ENCODE peak calls at places on chromosomes 6 and 20, in four cellular contexts. One of them, this sample, is unnamed.
A peak's percentile ranks its signal among the peaks of the same experiment; 100 is the strongest.

GRCh38 chr6:23661549-23661948 is 464.5 kb upstream of the NRSN1 start:
- DNase-seq in AG10803: no peak
- DNase-seq in small intestine: no peak
- DNase-seq in sigmoid colon: no peak
- DNase-seq in this sample: no peak

GRCh38 chr6:13762648-13763441 is 51.2 kb upstream of the RANBP9 start:
- DNase-seq in AG10803: peak; percentile 99
- DNase-seq in small intestine: peak; percentile 20
- DNase-seq in sigmoid colon: peak; percentile 93
- DNase-seq in this sample: peak; percentile 88

GRCh38 chr20:11328839-11329238 is 588.9 kb upstream of the BTBD3 start:
- DNase-seq in AG10803: no peak
- DNase-seq in small intestine: no peak
- DNase-seq in sigmoid colon: no peak
- DNase-seq in this sample: no peak

GRCh38 chr6:1100269-1100668 is 211.6 kb upstream of the FOXQ1 start:
- DNase-seq in AG10803: no peak
- DNase-seq in small intestine: no peak
- DNase-seq in sigmoid colon: no peak
- DNase-seq in this sample: no peak

GRCh38 chr6:26129656-26130055 is 42.4 kb downstream of the HFE start:
- DNase-seq in AG10803: peak; percentile 21
- DNase-seq in small intestine: no peak
- DNase-seq in sigmoid colon: no peak
- DNase-seq in this sample: no peak

GRCh38 chr20:54149765-54150264 is 24.0 kb downstream of the CYP24A1 start:
- DNase-seq in AG10803: no peak
- DNase-seq in small intestine: no peak
- DNase-seq in sigmoid colon: no peak
- DNase-seq in this sample: no peak

GRCh38 chr6:33407132-33407718 is 3.6 kb upstream of the PHF1 start:
- DNase-seq in AG10803: peak; percentile 62
- DNase-seq in small intestine: no peak
- DNase-seq in sigmoid colon: no peak
- DNase-seq in this sample: peak; percentile 73

GRCh38 chr20:50092436-50092835 is 20.5 kb downstream of the UBE2V1 start:
- DNase-seq in AG10803: peak; percentile 54
- DNase-seq in small intestine: no peak
- DNase-seq in sigmoid colon: no peak
- DNase-seq in this sample: peak; percentile 46

GRCh38 chr6:56539503-56540105 is 103.1 kb downstream of the DST start:
- DNase-seq in AG10803: no peak
- DNase-seq in small intestine: no peak
- DNase-seq in sigmoid colon: no peak
- DNase-seq in this sample: no peak

GRCh38 chr6:108873971-108874370 is 25.7 kb downstream of the ARMC2 start:
- DNase-seq in AG10803: no peak
- DNase-seq in small intestine: no peak
- DNase-seq in sigmoid colon: no peak
- DNase-seq in this sample: no peak

GRCh38 chr6:108876929-108877775 is 28.9 kb downstream of the ARMC2 start:
- DNase-seq in AG10803: peak; percentile 92
- DNase-seq in small intestine: no peak
- DNase-seq in sigmoid colon: peak; percentile 94
- DNase-seq in this sample: peak; percentile 93

GRCh38 chr6:108873251-108873650 is 25.0 kb downstream of the ARMC2 start:
- DNase-seq in AG10803: no peak
- DNase-seq in small intestine: no peak
- DNase-seq in sigmoid colon: no peak
- DNase-seq in this sample: no peak

GRCh38 chr6:108874470-108875160 is 26.4 kb downstream of the ARMC2 start:
- DNase-seq in AG10803: peak; percentile 63
- DNase-seq in small intestine: peak; percentile 31
- DNase-seq in sigmoid colon: no peak
- DNase-seq in this sample: peak; percentile 86

DNA sequence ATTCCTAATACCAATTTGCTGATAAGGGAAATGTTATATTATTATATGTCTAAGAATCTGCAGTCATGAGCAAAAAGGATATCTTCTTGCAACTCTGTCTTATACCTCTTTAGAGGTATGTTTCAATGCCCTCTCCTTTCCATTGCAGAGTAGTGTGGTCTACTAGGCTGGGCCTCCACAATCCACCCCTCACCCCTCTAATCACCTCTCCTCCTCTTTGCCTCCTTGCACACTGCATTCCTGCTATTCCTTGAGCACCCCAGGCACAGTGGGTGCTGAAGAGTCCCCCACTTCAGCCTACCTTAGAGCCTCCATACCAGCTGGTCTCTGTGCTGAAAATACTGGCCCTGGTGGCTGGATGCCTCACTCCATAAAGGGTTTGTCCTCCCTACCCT is 26.9 kb downstream of the ARMC2 start:
- DNase-seq in AG10803: no peak
- DNase-seq in small intestine: no peak
- DNase-seq in sigmoid colon: no peak
- DNase-seq in this sample: no peak
- H3K4me3 ChIP-seq in AG10803: no peak overlapping the region
- H3K4me3 ChIP-seq in small intestine: no peak overlapping the region
- H3K4me3 ChIP-seq in sigmoid colon: no peak overlapping the region
- H3K4me3 ChIP-seq in this sample: no peak overlapping the region

GRCh38 chr6:149450679-149451360 is 34.0 kb downstream of the ZC3H12D start:
- DNase-seq in AG10803: no peak
- DNase-seq in small intestine: peak; percentile 45
- DNase-seq in sigmoid colon: peak; percentile 74
- DNase-seq in this sample: no peak

GRCh38 chr6:149451361-149452061 is 33.3 kb downstream of the ZC3H12D start:
- DNase-seq in AG10803: no peak
- DNase-seq in small intestine: peak; percentile 59
- DNase-seq in sigmoid colon: no peak
- DNase-seq in this sample: no peak

GRCh38 chr6:149449054-149449453 is 35.8 kb downstream of the ZC3H12D start:
- DNase-seq in AG10803: no peak
- DNase-seq in small intestine: no peak
- DNase-seq in sigmoid colon: no peak
- DNase-seq in this sample: no peak

GRCh38 chr6:149452062-149452939 is 32.5 kb downstream of the ZC3H12D start:
- DNase-seq in AG10803: no peak
- DNase-seq in small intestine: peak; percentile 59
- DNase-seq in sigmoid colon: no peak
- DNase-seq in this sample: no peak

DNA sequence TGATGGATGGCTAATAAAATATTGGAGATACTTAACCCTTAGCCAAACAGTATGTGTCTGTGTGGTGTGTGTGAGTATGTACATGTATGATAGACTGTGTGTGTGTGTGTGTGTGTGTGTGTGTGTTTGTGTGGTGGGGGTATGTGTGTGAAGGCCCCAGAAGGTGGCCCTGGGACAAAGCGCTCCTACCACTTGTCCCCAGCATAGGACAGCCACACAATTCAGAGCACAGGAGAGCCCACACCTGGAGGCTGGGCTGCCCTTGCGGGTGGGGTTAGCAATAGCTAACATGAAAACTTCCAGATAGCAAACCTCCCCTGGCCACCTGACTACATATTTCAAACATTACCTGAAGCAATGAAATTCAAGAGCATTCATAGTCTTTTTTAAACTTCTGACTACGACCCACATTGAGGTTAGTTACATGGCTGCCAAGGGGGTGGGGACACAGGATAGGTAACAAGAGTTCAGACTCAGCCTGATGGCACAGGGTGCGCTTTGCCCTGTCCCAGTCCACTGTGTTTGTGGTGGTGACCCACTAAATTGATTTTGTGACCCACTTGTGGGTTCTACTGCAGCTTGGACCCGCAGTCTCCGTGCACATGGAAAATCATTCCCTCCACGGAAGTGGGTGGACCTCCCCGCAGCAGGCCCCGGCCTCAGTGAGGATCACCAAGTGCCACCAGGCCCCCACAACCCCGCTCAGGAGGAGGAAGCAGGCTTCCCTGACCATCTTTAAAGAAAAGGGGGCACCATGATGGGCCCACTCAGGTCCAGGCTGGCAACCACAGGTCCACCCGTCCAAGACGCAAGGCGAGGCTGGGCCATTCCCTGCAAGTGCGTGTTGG is 34.8 kb downstream of the ZC3H12D start:
- DNase-seq in AG10803: no peak
- DNase-seq in small intestine: no peak
- DNase-seq in sigmoid colon: no peak
- DNase-seq in this sample: no peak
- H3K4me3 ChIP-seq in AG10803: no peak overlapping the region
- H3K4me3 ChIP-seq in small intestine: peak overlapping the region; percentile 47
- H3K4me3 ChIP-seq in sigmoid colon: peak overlapping the region; percentile 66
- H3K4me3 ChIP-seq in this sample: no peak overlapping the region

GRCh38 chr6:170292111-170292777 is 1.4 kb upstream of the DLL1 start:
- DNase-seq in AG10803: no peak
- DNase-seq in small intestine: no peak
- DNase-seq in sigmoid colon: peak; percentile 46
- DNase-seq in this sample: no peak
- H3K4me3 ChIP-seq in AG10803: peak overlapping the region; percentile 70
- H3K4me3 ChIP-seq in small intestine: peak overlapping the region; percentile 66
- H3K4me3 ChIP-seq in sigmoid colon: peak overlapping the region; percentile 66
- H3K4me3 ChIP-seq in this sample: no peak overlapping the region

DNA sequence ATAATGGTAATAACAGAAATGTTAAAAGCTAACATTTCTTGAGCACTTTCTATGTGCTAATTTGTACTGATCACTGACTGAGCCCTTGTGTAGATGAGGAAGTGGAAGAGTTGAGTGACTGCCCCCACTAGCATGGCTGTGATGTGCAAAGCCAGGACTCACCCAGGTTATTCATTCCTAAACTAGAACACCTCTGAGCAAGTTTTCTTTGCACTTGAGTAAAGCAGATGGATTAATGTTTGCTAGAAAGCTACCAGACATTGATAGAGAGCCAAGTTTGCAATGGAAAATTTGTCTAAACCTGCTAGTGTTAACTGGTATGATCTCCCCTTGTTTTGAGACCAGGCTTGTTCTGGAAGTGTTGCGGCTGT is 467.4 kb upstream of the PLCB4 start:
- DNase-seq in AG10803: no peak
- DNase-seq in small intestine: no peak
- DNase-seq in sigmoid colon: no peak
- DNase-seq in this sample: no peak
- H3K4me3 ChIP-seq in AG10803: no peak overlapping the region
- H3K4me3 ChIP-seq in small intestine: no peak overlapping the region
- H3K4me3 ChIP-seq in sigmoid colon: no peak overlapping the region
- H3K4me3 ChIP-seq in this sample: no peak overlapping the region

GRCh38 chr6:12294851-12295536 is 4.8 kb downstream of the EDN1 start:
- DNase-seq in AG10803: peak; percentile 60
- DNase-seq in small intestine: no peak
- DNase-seq in sigmoid colon: no peak
- DNase-seq in this sample: no peak

GRCh38 chr6:12297363-12298016 is 7.3 kb downstream of the EDN1 start:
- DNase-seq in AG10803: no peak
- DNase-seq in small intestine: no peak
- DNase-seq in sigmoid colon: no peak
- DNase-seq in this sample: no peak

GRCh38 chr6:12295558-12296254 is 5.5 kb downstream of the EDN1 start:
- DNase-seq in AG10803: no peak
- DNase-seq in small intestine: no peak
- DNase-seq in sigmoid colon: no peak
- DNase-seq in this sample: no peak

GRCh38 chr6:12296604-12297003 is 6.4 kb downstream of the EDN1 start:
- DNase-seq in AG10803: no peak
- DNase-seq in small intestine: no peak
- DNase-seq in sigmoid colon: no peak
- DNase-seq in this sample: no peak

DNA sequence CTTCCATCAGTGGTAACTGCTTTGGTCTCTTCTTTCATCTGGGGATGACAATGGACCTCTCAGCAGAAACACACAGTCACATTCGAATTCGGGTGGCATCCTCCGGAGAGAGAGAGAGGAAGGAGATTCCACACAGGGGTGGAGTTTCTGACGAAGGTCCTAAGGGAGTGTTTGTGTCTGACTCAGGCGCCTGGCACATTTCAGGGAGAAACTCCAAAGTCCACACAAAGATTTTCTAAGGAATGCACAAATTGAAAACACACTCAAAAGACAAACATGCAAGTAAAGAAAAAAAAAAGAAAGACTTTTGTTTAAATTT is 6.1 kb downstream of the EDN1 start:
- DNase-seq in AG10803: peak; percentile 96
- DNase-seq in small intestine: peak; percentile 91
- DNase-seq in sigmoid colon: no peak
- DNase-seq in this sample: peak; percentile 84
- H3K4me3 ChIP-seq in AG10803: peak overlapping the region; percentile 24
- H3K4me3 ChIP-seq in small intestine: no peak overlapping the region
- H3K4me3 ChIP-seq in sigmoid colon: no peak overlapping the region
- H3K4me3 ChIP-seq in this sample: no peak overlapping the region

GRCh38 chr6:170294813-170295518 is 4.1 kb upstream of the DLL1 start:
- DNase-seq in AG10803: no peak
- DNase-seq in small intestine: no peak
- DNase-seq in sigmoid colon: no peak
- DNase-seq in this sample: no peak
- H3K4me3 ChIP-seq in AG10803: peak overlapping the region; percentile 39
- H3K4me3 ChIP-seq in small intestine: peak overlapping the region; percentile 41
- H3K4me3 ChIP-seq in sigmoid colon: peak overlapping the region; percentile 48
- H3K4me3 ChIP-seq in this sample: no peak overlapping the region

DNA sequence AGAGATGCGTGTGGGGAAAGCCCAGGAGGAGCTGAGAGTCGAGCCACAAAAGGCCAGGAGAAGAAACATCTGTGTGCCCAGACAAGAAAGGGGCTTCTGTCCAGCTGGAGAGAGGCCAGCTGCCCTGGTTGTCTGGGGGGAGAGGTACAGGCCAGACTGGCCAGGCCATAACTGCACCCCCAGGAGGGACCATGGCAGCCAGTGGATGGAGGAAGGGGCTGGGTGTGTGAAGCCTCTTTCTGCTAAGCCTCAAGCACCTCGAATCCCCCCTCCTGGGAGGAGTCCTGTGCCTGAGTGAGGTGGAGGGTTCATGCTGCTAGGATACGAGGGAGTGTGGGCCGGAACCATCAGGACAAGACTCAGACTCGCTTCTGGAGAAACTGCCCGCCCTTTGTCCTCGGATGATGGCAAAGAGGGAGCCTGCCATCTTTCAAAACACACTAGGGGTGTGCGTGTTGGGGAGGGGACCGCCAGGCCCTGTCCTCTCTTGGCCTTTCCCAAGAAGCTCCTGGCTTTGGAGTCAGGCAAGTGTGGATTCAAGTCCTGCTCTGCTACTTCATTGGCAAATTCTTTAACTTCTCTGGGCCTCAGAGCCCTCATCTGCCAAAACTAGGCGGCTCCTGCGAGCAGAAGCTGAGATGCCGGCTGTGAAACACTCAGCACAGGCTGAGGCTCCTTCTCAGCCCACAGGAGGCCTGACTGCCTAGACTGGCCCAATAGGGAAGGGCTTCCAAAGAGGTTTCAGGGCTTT is 90.3 kb downstream of the ASXL1 start:
- DNase-seq in AG10803: no peak
- DNase-seq in small intestine: no peak
- DNase-seq in sigmoid colon: peak; percentile 83
- DNase-seq in this sample: no peak
- H3K4me3 ChIP-seq in AG10803: no peak overlapping the region
- H3K4me3 ChIP-seq in small intestine: no peak overlapping the region
- H3K4me3 ChIP-seq in sigmoid colon: no peak overlapping the region
- H3K4me3 ChIP-seq in this sample: no peak overlapping the region